ENCODE peak calls at places on chromosomes 4 and X, in nine cellular contexts. One of them, this sample, is unnamed.

GRCh38 chr4:144685916-144686315 is 40.0 kb downstream of the HHIP start:
- DNase-seq in fibroblast of mammary gland: no peak
- DNase-seq in iPS-NIHi11: no peak
- DNase-seq in astrocyte of the hippocampus: no peak
- DNase-seq in HCT116: no peak
- DNase-seq in testis: no peak
- DNase-seq in fibroblast of lung: peak
- DNase-seq in NAMALWA: no peak
- DNase-seq in AG04450: no peak
- DNase-seq in this sample: no peak

GRCh38 chr4:15065516-15065915 is 63.2 kb downstream of the CPEB2 start:
- DNase-seq in fibroblast of lung: no peak
- DNase-seq in AG04450: no peak
- DNase-seq in astrocyte of the hippocampus: no peak
- DNase-seq in NAMALWA: no peak
- DNase-seq in iPS-NIHi11: no peak
- DNase-seq in fibroblast of mammary gland: no peak
- DNase-seq in HCT116: no peak
- DNase-seq in testis: no peak
- DNase-seq in this sample: no peak

GRCh38 chr4:138595731-138596465 is 353.7 kb upstream of the SLC7A11 start:
- DNase-seq in NAMALWA: no peak
- DNase-seq in HCT116: no peak
- DNase-seq in fibroblast of lung: peak
- DNase-seq in fibroblast of mammary gland: peak
- DNase-seq in testis: peak
- DNase-seq in AG04450: no peak
- DNase-seq in astrocyte of the hippocampus: peak
- DNase-seq in iPS-NIHi11: no peak
- DNase-seq in this sample: peak

GRCh38 chr4:37917388-37917787 is 26.5 kb downstream of the TBC1D1 start:
- DNase-seq in HCT116: no peak
- DNase-seq in iPS-NIHi11: no peak
- DNase-seq in fibroblast of mammary gland: no peak
- DNase-seq in fibroblast of lung: no peak
- DNase-seq in astrocyte of the hippocampus: no peak
- DNase-seq in AG04450: no peak
- DNase-seq in NAMALWA: no peak
- DNase-seq in testis: no peak
- DNase-seq in this sample: no peak

GRCh38 chr4:54073481-54073880 is 9.1 kb upstream of the CHIC2 start:
- DNase-seq in fibroblast of mammary gland: peak
- DNase-seq in NAMALWA: no peak
- DNase-seq in fibroblast of lung: peak
- DNase-seq in testis: no peak
- DNase-seq in AG04450: no peak
- DNase-seq in iPS-NIHi11: no peak
- DNase-seq in astrocyte of the hippocampus: no peak
- DNase-seq in HCT116: no peak
- DNase-seq in this sample: no peak

GRCh38 chr4:23105759-23106370 is 413.1 kb downstream of the GBA3 start:
- DNase-seq in HCT116: no peak
- DNase-seq in iPS-NIHi11: no peak
- DNase-seq in testis: no peak
- DNase-seq in astrocyte of the hippocampus: no peak
- DNase-seq in AG04450: no peak
- DNase-seq in fibroblast of mammary gland: no peak
- DNase-seq in NAMALWA: no peak
- DNase-seq in fibroblast of lung: no peak
- DNase-seq in this sample: no peak

GRCh38 chr4:150286656-150287055 is 208.4 kb downstream of the DCLK2 start:
- DNase-seq in HCT116: no peak
- DNase-seq in testis: no peak
- DNase-seq in iPS-NIHi11: no peak
- DNase-seq in NAMALWA: no peak
- DNase-seq in AG04450: no peak
- DNase-seq in astrocyte of the hippocampus: no peak
- DNase-seq in fibroblast of mammary gland: peak
- DNase-seq in fibroblast of lung: no peak
- DNase-seq in this sample: no peak

GRCh38 chr4:152118819-152119553 is 358.2 kb upstream of the GATB start:
- DNase-seq in fibroblast of mammary gland: no peak
- DNase-seq in HCT116: no peak
- DNase-seq in iPS-NIHi11: no peak
- DNase-seq in fibroblast of lung: no peak
- DNase-seq in NAMALWA: no peak
- DNase-seq in AG04450: no peak
- DNase-seq in astrocyte of the hippocampus: no peak
- DNase-seq in testis: no peak
- DNase-seq in this sample: no peak

GRCh38 chr4:153154010-153154975 is 50.0 kb upstream of the TRIM2 start:
- DNase-seq in testis: no peak
- DNase-seq in fibroblast of lung: peak
- DNase-seq in iPS-NIHi11: no peak
- DNase-seq in astrocyte of the hippocampus: peak
- DNase-seq in fibroblast of mammary gland: peak
- DNase-seq in AG04450: no peak
- DNase-seq in NAMALWA: no peak
- DNase-seq in HCT116: no peak
- DNase-seq in this sample: peak

GRCh38 chr4:14387647-14388046 is 614.6 kb upstream of the CPEB2 start:
- DNase-seq in fibroblast of mammary gland: no peak
- DNase-seq in testis: no peak
- DNase-seq in NAMALWA: no peak
- DNase-seq in HCT116: no peak
- DNase-seq in AG04450: no peak
- DNase-seq in iPS-NIHi11: no peak
- DNase-seq in fibroblast of lung: no peak
- DNase-seq in astrocyte of the hippocampus: no peak
- DNase-seq in this sample: no peak

GRCh38 chr4:109294006-109294405 is 8.5 kb downstream of the COL25A1 start:
- DNase-seq in AG04450: no peak
- DNase-seq in astrocyte of the hippocampus: no peak
- DNase-seq in fibroblast of lung: no peak
- DNase-seq in HCT116: peak
- DNase-seq in fibroblast of mammary gland: peak
- DNase-seq in NAMALWA: peak
- DNase-seq in testis: no peak
- DNase-seq in iPS-NIHi11: peak
- DNase-seq in this sample: no peak

GRCh38 chr4:147927377-147928137 is 195.7 kb downstream of the ARHGAP10 start:
- DNase-seq in testis: no peak
- DNase-seq in AG04450: no peak
- DNase-seq in astrocyte of the hippocampus: peak
- DNase-seq in iPS-NIHi11: no peak
- DNase-seq in NAMALWA: no peak
- DNase-seq in HCT116: no peak
- DNase-seq in fibroblast of lung: peak
- DNase-seq in fibroblast of mammary gland: no peak
- DNase-seq in this sample: peak

GRCh38 chrX:31233941-31234496 is 162.2 kb upstream of the FTHL17 start:
- DNase-seq in HCT116: no peak
- DNase-seq in fibroblast of lung: no peak
- DNase-seq in NAMALWA: no peak
- DNase-seq in fibroblast of mammary gland: no peak
- DNase-seq in testis: no peak
- DNase-seq in iPS-NIHi11: peak
- DNase-seq in AG04450: no peak
- DNase-seq in astrocyte of the hippocampus: no peak
- DNase-seq in this sample: no peak

GRCh38 chr4:5858020-5858769 is 34.7 kb downstream of the CRMP1 start:
- DNase-seq in fibroblast of mammary gland: no peak
- DNase-seq in NAMALWA: no peak
- DNase-seq in iPS-NIHi11: no peak
- DNase-seq in testis: no peak
- DNase-seq in fibroblast of lung: no peak
- DNase-seq in astrocyte of the hippocampus: no peak
- DNase-seq in HCT116: no peak
- DNase-seq in AG04450: no peak
- DNase-seq in this sample: no peak

This sample was measured in endothelial cell of umbilical vein.